ENCODE peak calls at places on chromosomes 2 and 18, in ten cellular contexts. U, J, F, Q, Y, L, I, W, M and Z are unnamed samples.

GRCh38 chr2:168156661-168157060 is 90.7 kb downstream of the STK39 start:
- DNase-seq in U (no peak), J (peak; percentile 43), F (no peak), Q (no peak), Y (peak; percentile 69), L (peak; percentile 79), I (no peak), W (no peak), M (no peak), Z (no peak)

GRCh38 chr2:16615687-16616615 is 49.7 kb downstream of the CYRIA start:
- DNase-seq in U (no peak), J (no peak), F (no peak), Q (no peak), Y (no peak), L (no peak), I (no peak), W (no peak), M (no peak), Z (no peak)

GRCh38 chr2:24793752-24794477 is 690 bp downstream of the CENPO start:
- DNase-seq in U (no peak), J (peak; percentile 35), F (no peak), Q (peak; percentile 47), Y (peak; percentile 12), L (peak; percentile 22), I (no peak), W (no peak), M (no peak), Z (no peak)

GRCh38 chr2:110732422-110733413 is at the start of gene ACOXL:
- DNase-seq in U (no peak), J (peak; percentile 84), F (no peak), Q (no peak), Y (no peak), L (no peak), I (no peak), W (no peak), M (no peak), Z (peak; percentile 69)

GRCh38 chr18:60549338-60549960 is 176.9 kb upstream of the MC4R start:
- DNase-seq in U (peak; percentile 47), J (no peak), F (peak; percentile 24), Q (no peak), Y (peak; percentile 51), L (peak; percentile 87), I (no peak), W (no peak), M (no peak), Z (no peak)

GRCh38 chr2:217142649-217143266 is 282.9 kb upstream of the TNP1 start:
- DNase-seq in U (peak; percentile 54), J (peak; percentile 22), F (no peak), Q (no peak), Y (peak; percentile 40), L (no peak), I (peak; percentile 56), W (no peak), M (no peak), Z (no peak)

GRCh38 chr2:106900130-106900529 is 14.2 kb upstream of the ST6GAL2 start:
- DNase-seq in U (no peak), J (no peak), F (no peak), Q (no peak), Y (no peak), L (no peak), I (no peak), W (no peak), M (peak; percentile 20), Z (no peak)

GRCh38 chr2:127640082-127641072 is 5.6 kb upstream of the GPR17 start:
- DNase-seq in U (no peak), J (no peak), F (no peak), Q (peak; percentile 61), Y (no peak), L (no peak), I (no peak), W (no peak), M (no peak), Z (no peak)

GRCh38 chr2:98736464-98736889 is 5.5 kb upstream of the MGAT4A start:
- DNase-seq in U (no peak), J (no peak), F (no peak), Q (peak; percentile 62), Y (no peak), L (no peak), I (no peak), W (no peak), M (no peak), Z (no peak)

GRCh38 chr2:135030826-135031225 is 16.4 kb downstream of the MAP3K19 start:
- DNase-seq in U (no peak), J (no peak), F (no peak), Q (no peak), Y (peak; percentile 26), L (peak; percentile 65), I (no peak), W (no peak), M (no peak), Z (no peak)

GRCh38 chr18:41809652-41810051 is 145.4 kb upstream of the PIK3C3 start:
- DNase-seq in U (no peak), J (no peak), F (no peak), Q (no peak), Y (peak; percentile 17), L (peak; percentile 14), I (no peak), W (no peak), M (no peak), Z (no peak)

GRCh38 chr2:85132834-85133637 is at the start of gene TCF7L1:
- DNase-seq in U (peak; percentile 68), J (peak; percentile 65), F (no peak), Q (peak; percentile 59), Y (peak; percentile 69), L (no peak), I (peak; percentile 85), W (peak; percentile 3), M (no peak), Z (peak; percentile 95)

GRCh38 chr2:143128681-143129580 is at the start of gene ARHGAP15:
- DNase-seq in U (no peak), J (peak; percentile 32), F (peak; percentile 97), Q (peak; percentile 88), Y (peak; percentile 15), L (no peak), I (no peak), W (peak; percentile 79), M (peak; percentile 48), Z (no peak)

GRCh38 chr18:9708057-9708881 is at the start of gene RAB31:
- DNase-seq in U (peak; percentile 82), J (peak; percentile 56), F (no peak), Q (no peak), Y (peak; percentile 70), L (no peak), I (peak; percentile 64), W (no peak), M (no peak), Z (peak; percentile 73)